ENCODE peak calls at places on chromosomes 4 and X, in four cellular contexts. One of them, this sample, is unnamed.

GRCh38 chrX:104126856-104127255 is 14.5 kb downstream of the ZCCHC18 start:
- DNase-seq in lower lobe of right lung: no peak
- DNase-seq in pancreas: no peak
- DNase-seq in sigmoid colon: no peak
- DNase-seq in this sample: no peak

GRCh38 chrX:15619053-15619772 is 18.5 kb upstream of the ACE2 start:
- DNase-seq in lower lobe of right lung: no peak
- DNase-seq in pancreas: no peak
- DNase-seq in sigmoid colon: no peak
- DNase-seq in this sample: no peak

GRCh38 chrX:129823115-129823514 is 20.6 kb downstream of the ZDHHC9 start:
- DNase-seq in lower lobe of right lung: no peak
- DNase-seq in pancreas: no peak
- DNase-seq in sigmoid colon: no peak
- DNase-seq in this sample: no peak

GRCh38 chr4:112894480-112894879 is 155.0 kb upstream of the ANK2 start:
- DNase-seq in lower lobe of right lung: no peak
- DNase-seq in pancreas: no peak
- DNase-seq in sigmoid colon: no peak
- DNase-seq in this sample: no peak

GRCh38 chrX:14920196-14920595 is 47.0 kb downstream of the MOSPD2 start:
- DNase-seq in lower lobe of right lung: no peak
- DNase-seq in pancreas: no peak
- DNase-seq in sigmoid colon: no peak
- DNase-seq in this sample: no peak

GRCh38 chr4:156971168-156971601 is 414 bp downstream of the PDGFC start:
- DNase-seq in lower lobe of right lung: peak; percentile 56
- DNase-seq in pancreas: peak; percentile 47
- DNase-seq in sigmoid colon: peak; percentile 67
- DNase-seq in this sample: no peak

GRCh38 chrX:12988797-12989196 is 13.9 kb downstream of the TMSB4X start:
- DNase-seq in lower lobe of right lung: no peak
- DNase-seq in pancreas: no peak
- DNase-seq in sigmoid colon: no peak
- DNase-seq in this sample: no peak

GRCh38 chr4:22595684-22596083 is 79.8 kb upstream of the ADGRA3 start:
- DNase-seq in lower lobe of right lung: no peak
- DNase-seq in pancreas: no peak
- DNase-seq in sigmoid colon: no peak
- DNase-seq in this sample: no peak

GRCh38 chr4:24321151-24321550 is 263.2 kb downstream of the DHX15 start:
- DNase-seq in lower lobe of right lung: no peak
- DNase-seq in pancreas: no peak
- DNase-seq in sigmoid colon: no peak
- DNase-seq in this sample: no peak

GRCh38 chr4:146371812-146372211 is 149.9 kb downstream of the SLC10A7 start:
- DNase-seq in lower lobe of right lung: no peak
- DNase-seq in pancreas: no peak
- DNase-seq in sigmoid colon: no peak
- DNase-seq in this sample: no peak

GRCh38 chr4:101229116-101229515 is 118.2 kb downstream of the PPP3CA start:
- DNase-seq in lower lobe of right lung: no peak
- DNase-seq in pancreas: no peak
- DNase-seq in sigmoid colon: no peak
- DNase-seq in this sample: no peak

GRCh38 chr4:21002976-21003375 is 302.7 kb downstream of the PACRGL start:
- DNase-seq in lower lobe of right lung: no peak
- DNase-seq in pancreas: no peak
- DNase-seq in sigmoid colon: no peak
- DNase-seq in this sample: no peak

GRCh38 chr4:166174717-166175510 is 301.9 kb downstream of the TLL1 start:
- DNase-seq in lower lobe of right lung: no peak
- DNase-seq in pancreas: no peak
- DNase-seq in sigmoid colon: no peak
- DNase-seq in this sample: no peak

GRCh38 chr4:48215977-48216376 is 53.7 kb downstream of the TEC start:
- DNase-seq in lower lobe of right lung: no peak
- DNase-seq in pancreas: no peak
- DNase-seq in sigmoid colon: no peak
- DNase-seq in this sample: no peak

GRCh38 chrX:129433461-129433860 is 89.8 kb downstream of the SMARCA1 start:
- DNase-seq in lower lobe of right lung: no peak
- DNase-seq in pancreas: no peak
- DNase-seq in sigmoid colon: no peak
- DNase-seq in this sample: no peak

GRCh38 chr4:74005528-74005927 is 7.1 kb upstream of the CXCL5 start:
- DNase-seq in lower lobe of right lung: no peak
- DNase-seq in pancreas: no peak
- DNase-seq in sigmoid colon: no peak
- DNase-seq in this sample: no peak

GRCh38 chr4:139884438-139884837 is 218.8 kb downstream of the MGST2 start:
- DNase-seq in lower lobe of right lung: no peak
- DNase-seq in pancreas: no peak
- DNase-seq in sigmoid colon: no peak
- DNase-seq in this sample: no peak

GRCh38 chrX:47101206-47101605 is 23.0 kb downstream of the RGN start:
- DNase-seq in lower lobe of right lung: no peak
- DNase-seq in pancreas: no peak
- DNase-seq in sigmoid colon: no peak
- DNase-seq in this sample: no peak

DNA sequence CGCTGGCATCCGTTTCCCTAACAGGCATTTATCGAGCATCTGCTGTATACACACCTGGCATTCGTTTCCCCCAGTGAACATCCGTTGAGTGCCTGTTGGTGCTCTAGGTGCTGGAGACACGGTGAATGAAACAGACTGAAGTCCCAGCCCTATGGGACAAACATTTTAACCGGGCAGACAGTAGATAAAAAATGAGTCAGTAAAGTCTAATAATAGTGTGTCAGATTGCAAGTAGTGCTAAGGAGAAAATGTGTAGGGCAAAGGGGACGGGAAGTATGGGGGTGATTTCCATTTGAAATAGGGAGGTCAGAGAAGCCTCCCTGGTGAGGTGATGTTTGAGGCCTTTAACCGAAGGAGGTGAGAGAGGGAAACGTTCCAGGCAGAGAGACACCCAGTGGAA is 5.3 kb upstream of the EBP start:
- DNase-seq in lower lobe of right lung: no peak
- DNase-seq in pancreas: no peak
- DNase-seq in sigmoid colon: no peak
- DNase-seq in this sample: no peak
- H3K4me1 ChIP-seq in lower lobe of right lung: no peaks in the 10 kb centered on the region
- H3K4me1 ChIP-seq in pancreas: no peaks in the 10 kb centered on the region
- H3K4me1 ChIP-seq in sigmoid colon: no peaks in the 10 kb centered on the region
- H3K4me1 ChIP-seq in this sample: no peaks in the 10 kb centered on the region

GRCh38 chr4:119132306-119132705 is 3.3 kb upstream of the MYOZ2 start:
- DNase-seq in lower lobe of right lung: no peak
- DNase-seq in pancreas: no peak
- DNase-seq in sigmoid colon: no peak
- DNase-seq in this sample: no peak
- H3K4me1 ChIP-seq in lower lobe of right lung: no peaks in the 10 kb centered on the region
- H3K4me1 ChIP-seq in pancreas: peaks cover 12% of the 10 kb centered on the region
- H3K4me1 ChIP-seq in sigmoid colon: no peaks in the 10 kb centered on the region
- H3K4me1 ChIP-seq in this sample: no peaks in the 10 kb centered on the region

GRCh38 chr4:88809561-88810219 is 112.1 kb upstream of the NAP1L5 start:
- DNase-seq in lower lobe of right lung: no peak
- DNase-seq in pancreas: no peak
- DNase-seq in sigmoid colon: no peak
- DNase-seq in this sample: no peak

GRCh38 chr4:88812420-88812819 is 114.8 kb upstream of the NAP1L5 start:
- DNase-seq in lower lobe of right lung: no peak
- DNase-seq in pancreas: no peak
- DNase-seq in sigmoid colon: no peak
- DNase-seq in this sample: no peak

GRCh38 chr4:88814043-88814617 is 116.5 kb upstream of the NAP1L5 start:
- DNase-seq in lower lobe of right lung: no peak
- DNase-seq in pancreas: no peak
- DNase-seq in sigmoid colon: no peak
- DNase-seq in this sample: no peak

GRCh38 chr4:88812976-88813375 is 115.3 kb upstream of the NAP1L5 start:
- DNase-seq in lower lobe of right lung: no peak
- DNase-seq in pancreas: no peak
- DNase-seq in sigmoid colon: no peak
- DNase-seq in this sample: no peak

DNA sequence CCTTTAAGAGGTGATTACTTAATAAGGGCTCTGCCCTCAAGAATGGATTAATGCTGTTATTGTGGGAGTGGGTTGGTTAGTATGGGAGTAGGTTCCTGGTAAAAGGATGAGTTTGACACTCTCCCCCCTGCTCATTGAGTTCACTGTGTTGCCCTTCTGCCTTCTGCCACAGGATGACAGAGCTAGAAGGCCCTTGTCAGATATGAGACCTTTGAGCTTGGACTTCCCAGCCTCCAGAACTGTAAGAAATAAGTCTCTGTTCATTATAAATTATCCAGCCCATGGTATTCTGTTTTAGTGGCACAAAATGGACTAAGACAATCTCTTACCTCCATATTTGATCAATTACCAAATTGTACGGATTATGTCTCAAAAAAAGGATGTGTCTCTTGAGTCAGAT is 114.3 kb upstream of the NAP1L5 start:
- DNase-seq in lower lobe of right lung: no peak
- DNase-seq in pancreas: no peak
- DNase-seq in sigmoid colon: no peak
- DNase-seq in this sample: no peak
- H3K4me1 ChIP-seq in lower lobe of right lung: peaks cover 41% of the 10 kb centered on the region
- H3K4me1 ChIP-seq in pancreas: peaks cover 76% of the 10 kb centered on the region
- H3K4me1 ChIP-seq in sigmoid colon: peaks cover 24% of the 10 kb centered on the region
- H3K4me1 ChIP-seq in this sample: no peaks in the 10 kb centered on the region

DNA sequence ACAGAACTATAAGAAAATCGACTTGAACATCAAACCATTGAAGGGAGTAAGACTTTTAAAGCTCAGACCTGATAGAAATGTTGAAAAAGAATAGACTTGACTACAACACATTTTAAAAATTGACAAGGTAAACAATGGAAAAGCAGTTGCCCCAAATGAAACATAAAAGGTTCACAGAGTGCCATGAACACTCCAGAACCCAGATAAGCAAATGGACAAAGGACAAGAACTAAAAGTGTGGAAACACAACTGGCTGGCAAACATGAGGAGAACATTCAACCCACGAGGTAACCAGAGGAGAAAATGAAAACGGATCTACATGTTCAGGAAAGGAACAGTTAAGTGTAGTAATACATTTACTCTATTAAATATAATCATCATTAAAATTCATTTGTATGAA is 26.5 kb downstream of the SCARB2 start:
- DNase-seq in lower lobe of right lung: no peak
- DNase-seq in pancreas: no peak
- DNase-seq in sigmoid colon: no peak
- DNase-seq in this sample: no peak
- H3K4me1 ChIP-seq in lower lobe of right lung: peaks cover 26% of the 10 kb centered on the region
- H3K4me1 ChIP-seq in pancreas: peaks cover 24% of the 10 kb centered on the region
- H3K4me1 ChIP-seq in sigmoid colon: peaks cover 11% of the 10 kb centered on the region
- H3K4me1 ChIP-seq in this sample: no peaks in the 10 kb centered on the region

DNA sequence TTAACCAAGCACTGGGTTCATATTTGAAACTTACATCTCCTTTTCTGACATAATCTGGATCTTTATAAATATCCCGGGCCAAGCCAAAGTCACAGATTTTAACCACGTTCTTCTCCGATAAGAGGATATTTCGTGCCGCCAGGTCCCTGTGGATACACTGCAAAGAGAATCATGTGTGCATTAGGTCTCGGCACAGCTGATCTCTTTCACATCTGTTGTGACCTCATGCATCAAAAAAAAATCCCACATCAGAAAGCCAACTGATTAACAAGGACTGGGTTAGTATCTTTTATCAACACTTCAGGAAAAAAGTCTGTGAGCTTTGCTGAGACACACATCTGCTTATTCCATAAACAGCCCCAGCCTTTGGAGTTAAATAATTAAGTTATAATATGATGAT is 35.5 kb downstream of the KDR start:
- DNase-seq in lower lobe of right lung: no peak
- DNase-seq in pancreas: no peak
- DNase-seq in sigmoid colon: no peak
- DNase-seq in this sample: no peak
- H3K4me1 ChIP-seq in lower lobe of right lung: peaks cover 13% of the 10 kb centered on the region
- H3K4me1 ChIP-seq in pancreas: no peaks in the 10 kb centered on the region
- H3K4me1 ChIP-seq in sigmoid colon: no peaks in the 10 kb centered on the region
- H3K4me1 ChIP-seq in this sample: no peaks in the 10 kb centered on the region

GRCh38 chr4:10098770-10099139 is 17.8 kb downstream of the WDR1 start:
- DNase-seq in lower lobe of right lung: no peak
- DNase-seq in pancreas: no peak
- DNase-seq in sigmoid colon: no peak
- DNase-seq in this sample: no peak
- H3K4me1 ChIP-seq in lower lobe of right lung: peaks cover 61% of the 10 kb centered on the region
- H3K4me1 ChIP-seq in pancreas: peaks cover 5% of the 10 kb centered on the region
- H3K4me1 ChIP-seq in sigmoid colon: peaks cover 100% of the 10 kb centered on the region
- H3K4me1 ChIP-seq in this sample: peaks cover 91% of the 10 kb centered on the region

GRCh38 chrX:10509397-10509796 is 111.0 kb downstream of the MID1 start:
- DNase-seq in lower lobe of right lung: no peak
- DNase-seq in pancreas: no peak
- DNase-seq in sigmoid colon: no peak
- DNase-seq in this sample: no peak
- H3K4me1 ChIP-seq in lower lobe of right lung: no peaks in the 10 kb centered on the region
- H3K4me1 ChIP-seq in pancreas: no peaks in the 10 kb centered on the region
- H3K4me1 ChIP-seq in sigmoid colon: peaks cover 12% of the 10 kb centered on the region
- H3K4me1 ChIP-seq in this sample: no peaks in the 10 kb centered on the region

This sample was measured in esophagus squamous epithelium.